ENCODE peak calls at places on chromosome 1, in six cellular contexts. One of them, this sample, is unnamed. For H3K4me1 and H3K36me3, the result is how much of the 10 kb centered on the place peaks cover.

GRCh38 chr1:161080391-161081150 is 8.8 kb downstream of the NECTIN4 start:
- DNase-seq in cardiac muscle cell: peak
- DNase-seq in stomach: no peak
- DNase-seq in IMR-90: no peak
- DNase-seq in naive thymus-derived CD4-positive, alpha-beta T cell: no peak
- DNase-seq in mammary epithelial cell: peak
- DNase-seq in this sample: peak

GRCh38 chr1:109253803-109254620 is 4.7 kb downstream of the CELSR2 start:
- DNase-seq in naive thymus-derived CD4-positive, alpha-beta T cell: no peak
- DNase-seq in stomach: no peak
- DNase-seq in cardiac muscle cell: peak
- DNase-seq in IMR-90: no peak
- DNase-seq in mammary epithelial cell: no peak
- DNase-seq in this sample: no peak

GRCh38 chr1:27979151-27979858 is 19.5 kb downstream of the XKR8 start:
- DNase-seq in mammary epithelial cell: peak
- DNase-seq in IMR-90: peak
- DNase-seq in naive thymus-derived CD4-positive, alpha-beta T cell: peak
- DNase-seq in stomach: no peak
- DNase-seq in cardiac muscle cell: peak
- DNase-seq in this sample: peak

GRCh38 chr1:227214170-227214569 is 104.1 kb downstream of the CDC42BPA start:
- DNase-seq in mammary epithelial cell: no peak
- DNase-seq in stomach: no peak
- DNase-seq in cardiac muscle cell: no peak
- DNase-seq in IMR-90: no peak
- DNase-seq in naive thymus-derived CD4-positive, alpha-beta T cell: no peak
- DNase-seq in this sample: no peak

GRCh38 chr1:212946872-212947271 is 3.5 kb upstream of the VASH2 start:
- DNase-seq in cardiac muscle cell: no peak
- DNase-seq in IMR-90: no peak
- DNase-seq in naive thymus-derived CD4-positive, alpha-beta T cell: no peak
- DNase-seq in mammary epithelial cell: no peak
- DNase-seq in stomach: no peak
- DNase-seq in this sample: no peak

GRCh38 chr1:63327417-63328139 is 5.2 kb downstream of the FOXD3 start:
- DNase-seq in mammary epithelial cell: peak
- DNase-seq in stomach: peak
- DNase-seq in naive thymus-derived CD4-positive, alpha-beta T cell: no peak
- DNase-seq in IMR-90: peak
- DNase-seq in cardiac muscle cell: peak
- DNase-seq in this sample: peak

GRCh38 chr1:115492019-115492595 is 149.7 kb upstream of the VANGL1 start:
- DNase-seq in cardiac muscle cell: no peak
- DNase-seq in mammary epithelial cell: no peak
- DNase-seq in naive thymus-derived CD4-positive, alpha-beta T cell: no peak
- DNase-seq in IMR-90: no peak
- DNase-seq in stomach: no peak
- DNase-seq in this sample: no peak

GRCh38 chr1:20472121-20472520 is 13.9 kb downstream of the CAMK2N1 start:
- DNase-seq in cardiac muscle cell: no peak
- DNase-seq in IMR-90: no peak
- DNase-seq in stomach: no peak
- DNase-seq in naive thymus-derived CD4-positive, alpha-beta T cell: no peak
- DNase-seq in mammary epithelial cell: no peak
- DNase-seq in this sample: no peak

GRCh38 chr1:193519922-193520321 is 333.5 kb upstream of the B3GALT2 start:
- DNase-seq in mammary epithelial cell: no peak
- DNase-seq in stomach: no peak
- DNase-seq in cardiac muscle cell: no peak
- DNase-seq in naive thymus-derived CD4-positive, alpha-beta T cell: no peak
- DNase-seq in IMR-90: no peak
- DNase-seq in this sample: no peak

GRCh38 chr1:89540406-89540970 is 15.9 kb downstream of the LRRC8B start:
- DNase-seq in IMR-90: no peak
- DNase-seq in mammary epithelial cell: no peak
- DNase-seq in naive thymus-derived CD4-positive, alpha-beta T cell: no peak
- DNase-seq in cardiac muscle cell: peak
- DNase-seq in stomach: no peak
- DNase-seq in this sample: no peak

GRCh38 chr1:205947024-205947423 is 3.8 kb upstream of the SLC26A9 start:
- DNase-seq in naive thymus-derived CD4-positive, alpha-beta T cell: no peak
- DNase-seq in IMR-90: no peak
- DNase-seq in stomach: peak
- DNase-seq in cardiac muscle cell: no peak
- DNase-seq in mammary epithelial cell: peak
- DNase-seq in this sample: no peak

GRCh38 chr1:154816937-154817336 is 53.1 kb downstream of the KCNN3 start:
- DNase-seq in mammary epithelial cell: no peak
- DNase-seq in cardiac muscle cell: no peak
- DNase-seq in stomach: no peak
- DNase-seq in naive thymus-derived CD4-positive, alpha-beta T cell: no peak
- DNase-seq in IMR-90: no peak
- DNase-seq in this sample: no peak
- H3K4me1 ChIP-seq in mammary epithelial cell: under half
- H3K4me1 ChIP-seq in cardiac muscle cell: under half
- H3K4me1 ChIP-seq in stomach: under half
- H3K4me1 ChIP-seq in naive thymus-derived CD4-positive, alpha-beta T cell: under half
- H3K4me1 ChIP-seq in IMR-90: under half
- H3K4me1 ChIP-seq in this sample: under half

GRCh38 chr1:181737056-181737455 is 253.7 kb downstream of the CACNA1E start:
- DNase-seq in cardiac muscle cell: no peak
- DNase-seq in naive thymus-derived CD4-positive, alpha-beta T cell: no peak
- DNase-seq in stomach: no peak
- DNase-seq in IMR-90: no peak
- DNase-seq in mammary epithelial cell: peak
- DNase-seq in this sample: no peak
- H3K27ac ChIP-seq in cardiac muscle cell: no peak
- H3K27ac ChIP-seq in naive thymus-derived CD4-positive, alpha-beta T cell: no peak
- H3K27ac ChIP-seq in stomach: no peak
- H3K27ac ChIP-seq in IMR-90: no peak
- H3K27ac ChIP-seq in mammary epithelial cell: no peak
- H3K27ac ChIP-seq in this sample: no peak

GRCh38 chr1:1797731-1798341 is 19.6 kb upstream of the NADK start:
- DNase-seq in cardiac muscle cell: no peak
- DNase-seq in stomach: peak
- DNase-seq in mammary epithelial cell: no peak
- DNase-seq in IMR-90: no peak
- DNase-seq in naive thymus-derived CD4-positive, alpha-beta T cell: no peak
- DNase-seq in this sample: no peak

GRCh38 chr1:1793481-1794244 is 15.4 kb upstream of the NADK start:
- DNase-seq in cardiac muscle cell: no peak
- DNase-seq in mammary epithelial cell: no peak
- DNase-seq in IMR-90: no peak
- DNase-seq in stomach: no peak
- DNase-seq in naive thymus-derived CD4-positive, alpha-beta T cell: no peak
- DNase-seq in this sample: no peak

GRCh38 chr1:1796466-1796865 is 18.2 kb upstream of the NADK start:
- DNase-seq in IMR-90: no peak
- DNase-seq in stomach: no peak
- DNase-seq in naive thymus-derived CD4-positive, alpha-beta T cell: no peak
- DNase-seq in cardiac muscle cell: no peak
- DNase-seq in mammary epithelial cell: no peak
- DNase-seq in this sample: no peak

GRCh38 chr1:1799716-1800115 is 21.4 kb upstream of the NADK start:
- DNase-seq in naive thymus-derived CD4-positive, alpha-beta T cell: no peak
- DNase-seq in cardiac muscle cell: no peak
- DNase-seq in mammary epithelial cell: no peak
- DNase-seq in stomach: no peak
- DNase-seq in IMR-90: no peak
- DNase-seq in this sample: no peak

DNA sequence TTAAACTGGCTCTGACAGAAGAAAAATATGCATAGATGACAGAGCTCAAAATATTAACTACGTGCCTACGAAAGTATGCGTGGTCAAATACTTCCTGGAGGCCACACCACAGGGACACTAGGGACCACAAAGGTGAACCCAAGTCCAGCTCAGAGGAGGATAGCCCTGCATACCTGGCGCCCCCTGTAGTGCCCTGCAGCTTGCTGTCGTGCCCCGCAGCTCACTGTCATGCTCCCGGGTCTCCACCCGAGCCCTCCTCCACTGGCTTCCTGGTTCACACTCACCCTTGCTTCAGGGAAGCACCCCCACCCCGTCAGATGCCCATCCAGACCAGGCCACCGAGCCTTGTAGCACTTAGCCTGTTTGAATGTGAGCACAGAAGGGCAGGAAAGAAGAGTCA is 16.7 kb upstream of the NADK start:
- DNase-seq in cardiac muscle cell: no peak
- DNase-seq in stomach: no peak
- DNase-seq in naive thymus-derived CD4-positive, alpha-beta T cell: no peak
- DNase-seq in mammary epithelial cell: no peak
- DNase-seq in IMR-90: no peak
- DNase-seq in this sample: no peak
- H3K36me3 ChIP-seq in cardiac muscle cell: under half
- H3K36me3 ChIP-seq in stomach: half or more
- H3K36me3 ChIP-seq in naive thymus-derived CD4-positive, alpha-beta T cell: under half
- H3K36me3 ChIP-seq in mammary epithelial cell: under half
- H3K36me3 ChIP-seq in IMR-90: half or more
- H3K36me3 ChIP-seq in this sample: under half

DNA sequence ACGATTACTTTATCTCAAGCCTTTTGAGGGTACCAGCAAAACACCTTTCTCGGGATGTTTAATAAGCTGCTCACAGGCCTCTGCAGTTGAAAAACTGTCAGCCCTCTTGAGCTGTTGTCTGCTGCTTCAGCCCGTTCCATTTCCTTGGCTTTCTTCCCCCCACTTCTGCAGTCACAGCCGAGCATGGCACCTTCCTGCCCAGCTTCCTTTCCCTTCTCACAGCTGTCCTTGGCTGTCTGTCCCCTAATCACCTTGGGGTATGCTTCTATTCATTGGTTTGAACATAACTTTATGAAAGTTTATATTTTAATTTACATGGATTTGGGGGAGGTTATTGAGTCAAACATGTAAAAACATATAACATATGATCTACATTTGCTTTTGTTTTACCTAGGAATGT is 6.9 kb upstream of the PROX1 start:
- DNase-seq in IMR-90: no peak
- DNase-seq in cardiac muscle cell: no peak
- DNase-seq in naive thymus-derived CD4-positive, alpha-beta T cell: no peak
- DNase-seq in mammary epithelial cell: no peak
- DNase-seq in stomach: no peak
- DNase-seq in this sample: no peak
- H3K4me1 ChIP-seq in IMR-90: under half
- H3K4me1 ChIP-seq in cardiac muscle cell: under half
- H3K4me1 ChIP-seq in naive thymus-derived CD4-positive, alpha-beta T cell: under half
- H3K4me1 ChIP-seq in mammary epithelial cell: under half
- H3K4me1 ChIP-seq in stomach: under half
- H3K4me1 ChIP-seq in this sample: under half

GRCh38 chr1:58921342-58921741 is 137.5 kb upstream of the JUN start:
- DNase-seq in naive thymus-derived CD4-positive, alpha-beta T cell: no peak
- DNase-seq in stomach: no peak
- DNase-seq in IMR-90: no peak
- DNase-seq in mammary epithelial cell: no peak
- DNase-seq in cardiac muscle cell: no peak
- DNase-seq in this sample: no peak
- H3K27ac ChIP-seq in naive thymus-derived CD4-positive, alpha-beta T cell: no peak
- H3K27ac ChIP-seq in stomach: no peak
- H3K27ac ChIP-seq in IMR-90: no peak
- H3K27ac ChIP-seq in mammary epithelial cell: no peak
- H3K27ac ChIP-seq in cardiac muscle cell: no peak
- H3K27ac ChIP-seq in this sample: no peak

GRCh38 chr1:11142618-11143391 is 43.1 kb upstream of the EXOSC10 start:
- DNase-seq in mammary epithelial cell: no peak
- DNase-seq in IMR-90: no peak
- DNase-seq in stomach: no peak
- DNase-seq in naive thymus-derived CD4-positive, alpha-beta T cell: no peak
- DNase-seq in cardiac muscle cell: no peak
- DNase-seq in this sample: no peak
- H3K36me3 ChIP-seq in mammary epithelial cell: under half
- H3K36me3 ChIP-seq in IMR-90: under half
- H3K36me3 ChIP-seq in stomach: half or more
- H3K36me3 ChIP-seq in naive thymus-derived CD4-positive, alpha-beta T cell: under half
- H3K36me3 ChIP-seq in cardiac muscle cell: under half
- H3K36me3 ChIP-seq in this sample: under half

DNA sequence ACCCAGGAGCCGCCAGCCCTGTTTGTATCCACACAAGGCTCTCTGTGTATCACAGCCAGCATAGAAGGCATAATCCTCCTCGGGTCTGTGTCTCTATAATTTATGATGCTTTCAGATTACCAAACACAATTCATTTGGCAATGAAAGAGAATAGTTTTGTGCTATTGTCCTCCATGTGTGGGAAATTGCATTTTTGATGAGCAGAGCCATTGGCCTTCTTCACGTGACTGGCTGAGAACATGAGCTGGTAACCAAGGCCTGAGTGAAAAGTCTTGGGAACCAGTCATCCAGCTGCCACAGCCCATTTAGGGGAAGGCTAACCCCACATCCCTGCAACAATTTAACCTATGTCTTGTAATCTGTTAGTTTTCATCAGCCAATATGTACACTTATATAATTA is 119.3 kb downstream of the PBX1 start:
- DNase-seq in cardiac muscle cell: no peak
- DNase-seq in mammary epithelial cell: no peak
- DNase-seq in IMR-90: no peak
- DNase-seq in stomach: no peak
- DNase-seq in naive thymus-derived CD4-positive, alpha-beta T cell: no peak
- DNase-seq in this sample: peak
- H3K4me1 ChIP-seq in cardiac muscle cell: under half
- H3K4me1 ChIP-seq in mammary epithelial cell: under half
- H3K4me1 ChIP-seq in IMR-90: under half
- H3K4me1 ChIP-seq in stomach: under half
- H3K4me1 ChIP-seq in naive thymus-derived CD4-positive, alpha-beta T cell: under half
- H3K4me1 ChIP-seq in this sample: under half

This sample was measured in GM23248.